ENCODE peak calls at places on chromosomes 7 and 10, in seven cellular contexts. One of them, this sample, is unnamed. For H3K36me3, the result is how much of the 10 kb centered on the place peaks cover.

GRCh38 chr10:127880557-127880956 is 12.2 kb downstream of the CLRN3 start:
- DNase-seq in HCT116: no peak
- DNase-seq in A673: no peak
- DNase-seq in bronchial epithelial cell: no peak
- DNase-seq in CD8-positive, alpha-beta T cell: no peak
- DNase-seq in fibroblast of lung: no peak
- DNase-seq in brain microvascular endothelial cell: no peak
- DNase-seq in this sample: peak

GRCh38 chr7:143936087-143937009 is 1.3 kb downstream of the OR2F2 start:
- DNase-seq in HCT116: no peak
- DNase-seq in A673: no peak
- DNase-seq in bronchial epithelial cell: no peak
- DNase-seq in CD8-positive, alpha-beta T cell: no peak
- DNase-seq in fibroblast of lung: peak
- DNase-seq in brain microvascular endothelial cell: peak
- DNase-seq in this sample: no peak

GRCh38 chr7:103343758-103344452 is 662 bp downstream of the DNAJC2 start:
- DNase-seq in HCT116: no peak
- DNase-seq in A673: peak
- DNase-seq in bronchial epithelial cell: peak
- DNase-seq in CD8-positive, alpha-beta T cell: peak
- DNase-seq in fibroblast of lung: peak
- DNase-seq in brain microvascular endothelial cell: peak
- DNase-seq in this sample: peak

GRCh38 chr7:26500749-26501352 is 209.2 kb downstream of the SNX10 start:
- DNase-seq in HCT116: peak
- DNase-seq in A673: peak
- DNase-seq in bronchial epithelial cell: peak
- DNase-seq in CD8-positive, alpha-beta T cell: no peak
- DNase-seq in fibroblast of lung: peak
- DNase-seq in brain microvascular endothelial cell: peak
- DNase-seq in this sample: peak

GRCh38 chr7:25216837-25217236 is 11.4 kb downstream of the NPVF start:
- DNase-seq in HCT116: peak
- DNase-seq in A673: peak
- DNase-seq in bronchial epithelial cell: peak
- DNase-seq in CD8-positive, alpha-beta T cell: no peak
- DNase-seq in fibroblast of lung: peak
- DNase-seq in brain microvascular endothelial cell: no peak
- DNase-seq in this sample: peak

GRCh38 chr10:102059987-102060386 is 4.0 kb upstream of the ARMH3 start:
- DNase-seq in HCT116: no peak
- DNase-seq in A673: no peak
- DNase-seq in bronchial epithelial cell: no peak
- DNase-seq in CD8-positive, alpha-beta T cell: no peak
- DNase-seq in fibroblast of lung: no peak
- DNase-seq in brain microvascular endothelial cell: no peak
- DNase-seq in this sample: no peak

GRCh38 chr10:91694170-91694794 is 61.4 kb upstream of the PPP1R3C start:
- DNase-seq in HCT116: peak
- DNase-seq in A673: peak
- DNase-seq in bronchial epithelial cell: peak
- DNase-seq in CD8-positive, alpha-beta T cell: no peak
- DNase-seq in fibroblast of lung: peak
- DNase-seq in brain microvascular endothelial cell: peak
- DNase-seq in this sample: peak

GRCh38 chr7:30647589-30647988 is 34.7 kb downstream of the CRHR2 start:
- DNase-seq in HCT116: no peak
- DNase-seq in A673: no peak
- DNase-seq in bronchial epithelial cell: no peak
- DNase-seq in CD8-positive, alpha-beta T cell: no peak
- DNase-seq in fibroblast of lung: no peak
- DNase-seq in brain microvascular endothelial cell: no peak
- DNase-seq in this sample: no peak

GRCh38 chr7:33108931-33109757 is at the start of gene RP9:
- DNase-seq in HCT116: peak
- DNase-seq in A673: peak
- DNase-seq in bronchial epithelial cell: peak
- DNase-seq in CD8-positive, alpha-beta T cell: peak
- DNase-seq in fibroblast of lung: peak
- DNase-seq in brain microvascular endothelial cell: peak
- DNase-seq in this sample: peak

GRCh38 chr7:133770863-133771492 is 356.2 kb upstream of the LRGUK start:
- DNase-seq in HCT116: no peak
- DNase-seq in A673: no peak
- DNase-seq in bronchial epithelial cell: peak
- DNase-seq in CD8-positive, alpha-beta T cell: no peak
- DNase-seq in fibroblast of lung: peak
- DNase-seq in brain microvascular endothelial cell: peak
- DNase-seq in this sample: no peak

GRCh38 chr10:86110156-86110786 is 256.3 kb downstream of the GRID1 start:
- DNase-seq in HCT116: no peak
- DNase-seq in A673: no peak
- DNase-seq in bronchial epithelial cell: no peak
- DNase-seq in CD8-positive, alpha-beta T cell: no peak
- DNase-seq in fibroblast of lung: no peak
- DNase-seq in brain microvascular endothelial cell: no peak
- DNase-seq in this sample: no peak
- TF ChIP-seq CTCF in HCT116: peak
- TF ChIP-seq CTCF in A673: peak
- TF ChIP-seq CTCF in bronchial epithelial cell: no peak
- TF ChIP-seq CTCF in CD8-positive, alpha-beta T cell: no peak
- TF ChIP-seq CTCF in fibroblast of lung: no peak
- TF ChIP-seq CTCF in brain microvascular endothelial cell: no peak
- TF ChIP-seq CTCF in this sample: peak

DNA sequence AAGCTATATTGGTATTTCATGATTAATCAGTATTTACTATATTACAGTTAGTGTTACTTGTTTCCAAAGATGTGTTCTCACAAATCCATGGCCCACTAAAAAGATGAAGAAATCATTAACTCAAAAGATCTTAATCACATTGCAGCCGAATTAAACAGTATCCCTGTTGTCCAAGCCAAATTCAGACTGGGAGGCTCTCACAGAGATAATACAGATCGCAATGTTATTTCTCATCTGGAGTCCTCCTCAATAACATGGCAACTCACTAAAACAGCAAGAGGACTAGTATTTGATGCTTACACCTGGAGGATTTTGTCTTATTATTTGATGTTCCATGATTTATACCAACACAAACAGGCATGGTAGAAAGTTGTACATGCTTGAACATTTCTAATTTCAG is 23.4 kb downstream of the CYP51A1 start:
- DNase-seq in HCT116: no peak
- DNase-seq in A673: no peak
- DNase-seq in bronchial epithelial cell: no peak
- DNase-seq in CD8-positive, alpha-beta T cell: no peak
- DNase-seq in fibroblast of lung: no peak
- DNase-seq in brain microvascular endothelial cell: no peak
- DNase-seq in this sample: no peak
- H3K36me3 ChIP-seq in HCT116: under half
- H3K36me3 ChIP-seq in A673: half or more
- H3K36me3 ChIP-seq in bronchial epithelial cell: under half
- H3K36me3 ChIP-seq in CD8-positive, alpha-beta T cell: under half
- H3K36me3 ChIP-seq in fibroblast of lung: under half
- H3K36me3 ChIP-seq in brain microvascular endothelial cell: under half
- H3K36me3 ChIP-seq in this sample: half or more

GRCh38 chr7:80725181-80725611 is 86.8 kb downstream of the CD36 start:
- DNase-seq in HCT116: no peak
- DNase-seq in A673: no peak
- DNase-seq in bronchial epithelial cell: no peak
- DNase-seq in CD8-positive, alpha-beta T cell: no peak
- DNase-seq in fibroblast of lung: no peak
- DNase-seq in brain microvascular endothelial cell: no peak
- DNase-seq in this sample: no peak

GRCh38 chr7:80722596-80723141 is 84.2 kb downstream of the CD36 start:
- DNase-seq in HCT116: peak
- DNase-seq in A673: peak
- DNase-seq in bronchial epithelial cell: peak
- DNase-seq in CD8-positive, alpha-beta T cell: no peak
- DNase-seq in fibroblast of lung: peak
- DNase-seq in brain microvascular endothelial cell: peak
- DNase-seq in this sample: no peak

GRCh38 chr7:80729586-80730320 is 91.3 kb downstream of the CD36 start:
- DNase-seq in HCT116: no peak
- DNase-seq in A673: no peak
- DNase-seq in bronchial epithelial cell: no peak
- DNase-seq in CD8-positive, alpha-beta T cell: no peak
- DNase-seq in fibroblast of lung: peak
- DNase-seq in brain microvascular endothelial cell: no peak
- DNase-seq in this sample: no peak

GRCh38 chr7:80724249-80724871 is 85.9 kb downstream of the CD36 start:
- DNase-seq in HCT116: no peak
- DNase-seq in A673: no peak
- DNase-seq in bronchial epithelial cell: no peak
- DNase-seq in CD8-positive, alpha-beta T cell: no peak
- DNase-seq in fibroblast of lung: peak
- DNase-seq in brain microvascular endothelial cell: peak
- DNase-seq in this sample: no peak

DNA sequence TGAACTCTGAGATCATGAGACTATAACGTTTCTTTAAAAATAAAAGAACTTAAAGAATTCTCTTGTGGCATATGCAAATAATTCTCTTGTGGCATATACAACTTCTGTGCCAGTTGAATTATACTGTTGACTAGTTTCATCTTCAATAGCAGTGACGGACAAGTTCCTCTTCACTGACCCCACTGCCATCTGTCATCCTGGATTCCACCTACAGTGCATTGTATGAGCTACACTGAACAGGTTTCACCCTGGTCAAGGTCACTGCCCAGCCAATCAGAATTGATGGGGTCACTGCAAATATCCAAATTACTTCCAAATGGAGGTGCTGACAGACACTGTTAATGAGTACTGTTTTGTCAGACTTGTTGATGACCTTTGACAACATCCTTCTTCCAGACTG is 88.3 kb downstream of the CD36 start:
- DNase-seq in HCT116: no peak
- DNase-seq in A673: no peak
- DNase-seq in bronchial epithelial cell: no peak
- DNase-seq in CD8-positive, alpha-beta T cell: no peak
- DNase-seq in fibroblast of lung: no peak
- DNase-seq in brain microvascular endothelial cell: no peak
- DNase-seq in this sample: no peak
- TF ChIP-seq CTCF in HCT116: no peak
- TF ChIP-seq CTCF in A673: no peak
- TF ChIP-seq CTCF in bronchial epithelial cell: no peak
- TF ChIP-seq CTCF in CD8-positive, alpha-beta T cell: no peak
- TF ChIP-seq CTCF in fibroblast of lung: no peak
- TF ChIP-seq CTCF in brain microvascular endothelial cell: no peak
- TF ChIP-seq CTCF in this sample: no peak

GRCh38 chr7:155303039-155303593 is 5.4 kb downstream of the INSIG1 start:
- DNase-seq in HCT116: no peak
- DNase-seq in A673: no peak
- DNase-seq in bronchial epithelial cell: no peak
- DNase-seq in CD8-positive, alpha-beta T cell: no peak
- DNase-seq in fibroblast of lung: no peak
- DNase-seq in brain microvascular endothelial cell: no peak
- DNase-seq in this sample: no peak

GRCh38 chr7:155306677-155307470 is 9.2 kb downstream of the INSIG1 start:
- DNase-seq in HCT116: no peak
- DNase-seq in A673: no peak
- DNase-seq in bronchial epithelial cell: peak
- DNase-seq in CD8-positive, alpha-beta T cell: no peak
- DNase-seq in fibroblast of lung: no peak
- DNase-seq in brain microvascular endothelial cell: no peak
- DNase-seq in this sample: no peak

GRCh38 chr7:155300641-155301452 is 3.2 kb downstream of the INSIG1 start:
- DNase-seq in HCT116: no peak
- DNase-seq in A673: no peak
- DNase-seq in bronchial epithelial cell: no peak
- DNase-seq in CD8-positive, alpha-beta T cell: no peak
- DNase-seq in fibroblast of lung: no peak
- DNase-seq in brain microvascular endothelial cell: no peak
- DNase-seq in this sample: no peak

GRCh38 chr7:155305251-155305904 is 7.7 kb downstream of the INSIG1 start:
- DNase-seq in HCT116: no peak
- DNase-seq in A673: no peak
- DNase-seq in bronchial epithelial cell: peak
- DNase-seq in CD8-positive, alpha-beta T cell: no peak
- DNase-seq in fibroblast of lung: no peak
- DNase-seq in brain microvascular endothelial cell: no peak
- DNase-seq in this sample: no peak

DNA sequence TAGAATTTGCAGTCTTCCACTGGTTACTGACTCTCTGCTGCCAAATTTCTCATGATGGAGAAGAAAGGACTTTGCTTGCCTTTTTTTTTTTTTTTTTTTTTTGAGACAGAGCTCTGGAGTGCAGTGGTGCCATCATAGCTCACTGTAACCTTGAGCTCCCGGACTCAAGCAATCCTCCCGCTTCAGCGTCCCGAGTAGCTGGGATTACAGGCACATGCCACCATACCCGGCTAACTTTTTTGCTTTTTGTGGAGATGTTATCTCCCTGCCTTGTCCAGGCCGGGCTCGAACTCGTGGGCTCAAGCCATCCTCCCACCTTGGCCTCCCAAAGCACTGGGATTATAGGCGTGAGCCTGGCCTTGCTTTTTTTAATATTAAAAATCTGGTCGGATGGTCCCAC is 6.2 kb downstream of the INSIG1 start:
- DNase-seq in HCT116: no peak
- DNase-seq in A673: no peak
- DNase-seq in bronchial epithelial cell: no peak
- DNase-seq in CD8-positive, alpha-beta T cell: no peak
- DNase-seq in fibroblast of lung: no peak
- DNase-seq in brain microvascular endothelial cell: no peak
- DNase-seq in this sample: no peak
- H3K36me3 ChIP-seq in HCT116: under half
- H3K36me3 ChIP-seq in A673: half or more
- H3K36me3 ChIP-seq in bronchial epithelial cell: under half
- H3K36me3 ChIP-seq in CD8-positive, alpha-beta T cell: under half
- H3K36me3 ChIP-seq in fibroblast of lung: under half
- H3K36me3 ChIP-seq in brain microvascular endothelial cell: half or more
- H3K36me3 ChIP-seq in this sample: half or more

GRCh38 chr10:122530177-122530576 is 30.4 kb upstream of the DMBT1 start:
- DNase-seq in HCT116: no peak
- DNase-seq in A673: no peak
- DNase-seq in bronchial epithelial cell: no peak
- DNase-seq in CD8-positive, alpha-beta T cell: no peak
- DNase-seq in fibroblast of lung: no peak
- DNase-seq in brain microvascular endothelial cell: no peak
- DNase-seq in this sample: no peak

GRCh38 chr10:122521011-122521410 is 39.5 kb upstream of the DMBT1 start:
- DNase-seq in HCT116: no peak
- DNase-seq in A673: no peak
- DNase-seq in bronchial epithelial cell: no peak
- DNase-seq in CD8-positive, alpha-beta T cell: no peak
- DNase-seq in fibroblast of lung: peak
- DNase-seq in brain microvascular endothelial cell: no peak
- DNase-seq in this sample: no peak

GRCh38 chr10:122524811-122525210 is 35.7 kb upstream of the DMBT1 start:
- DNase-seq in HCT116: no peak
- DNase-seq in A673: no peak
- DNase-seq in bronchial epithelial cell: no peak
- DNase-seq in CD8-positive, alpha-beta T cell: no peak
- DNase-seq in fibroblast of lung: no peak
- DNase-seq in brain microvascular endothelial cell: no peak
- DNase-seq in this sample: no peak

GRCh38 chr10:122526892-122527291 is 33.7 kb upstream of the DMBT1 start:
- DNase-seq in HCT116: no peak
- DNase-seq in A673: no peak
- DNase-seq in bronchial epithelial cell: no peak
- DNase-seq in CD8-positive, alpha-beta T cell: no peak
- DNase-seq in fibroblast of lung: no peak
- DNase-seq in brain microvascular endothelial cell: no peak
- DNase-seq in this sample: no peak

GRCh38 chr10:122525788-122526187 is 34.8 kb upstream of the DMBT1 start:
- DNase-seq in HCT116: peak
- DNase-seq in A673: no peak
- DNase-seq in bronchial epithelial cell: peak
- DNase-seq in CD8-positive, alpha-beta T cell: no peak
- DNase-seq in fibroblast of lung: no peak
- DNase-seq in brain microvascular endothelial cell: no peak
- DNase-seq in this sample: no peak
- TF ChIP-seq CTCF in HCT116: peak
- TF ChIP-seq CTCF in A673: peak
- TF ChIP-seq CTCF in bronchial epithelial cell: no peak
- TF ChIP-seq CTCF in CD8-positive, alpha-beta T cell: no peak
- TF ChIP-seq CTCF in fibroblast of lung: no peak
- TF ChIP-seq CTCF in brain microvascular endothelial cell: no peak
- TF ChIP-seq CTCF in this sample: peak

This sample was measured in OCI-LY7.